ENCODE peak calls at places on chromosome 4, in five cellular contexts. R is lung microvascular endothelial cell; L is activated CD4-positive, alpha-beta T cell treated with anti-CD3 and anti-CD28 coated beads for 48 hours; G is GM12865; M is nephron progenitor cell. K is an unnamed sample.

GRCh38 chr4:56902703-56903102 is 5.0 kb upstream of the REST start:
- DNase-seq in R (no peak), L (no peak), G (no peak), M (no peak), K (no peak)

GRCh38 chr4:147017081-147017480 is 71.4 kb upstream of the TTC29 start:
- DNase-seq in R (no peak), L (no peak), G (no peak), M (no peak), K (no peak)

GRCh38 chr4:3475713-3476260 is 12.7 kb downstream of the DOK7 start:
- DNase-seq in R (no peak), L (no peak), G (no peak), M (no peak), K (no peak)

GRCh38 chr4:154928640-154929257 is 147.7 kb downstream of the RBM46 start:
- DNase-seq in R (peak), L (no peak), G (no peak), M (no peak), K (no peak)

GRCh38 chr4:141469392-141469791 is 167.0 kb upstream of the IL15 start:
- DNase-seq in R (no peak), L (no peak), G (no peak), M (no peak), K (no peak)

GRCh38 chr4:77045490-77045889 is 30.3 kb downstream of the CCNI start:
- DNase-seq in R (no peak), L (no peak), G (no peak), M (no peak), K (no peak)

GRCh38 chr4:134328741-134329140 is 127.2 kb upstream of the PABPC4L start:
- DNase-seq in R (no peak), L (no peak), G (peak), M (no peak), K (no peak)

GRCh38 chr4:159009521-159009920 is 93.4 kb upstream of the RAPGEF2 start:
- DNase-seq in R (no peak), L (no peak), G (no peak), M (no peak), K (no peak)

GRCh38 chr4:74056114-74056857 is 17.8 kb upstream of the CXCL3 start:
- DNase-seq in R (no peak), L (no peak), G (no peak), M (no peak), K (no peak)

GRCh38 chr4:109560687-109561452 is 824 bp downstream of the MCUB start:
- DNase-seq in R (peak), L (peak), G (peak), M (peak), K (peak)

GRCh38 chr4:110902500-110902899 is 279.6 kb upstream of the PITX2 start:
- DNase-seq in R (no peak), L (no peak), G (no peak), M (no peak), K (no peak)

GRCh38 chr4:11503166-11503565 is 74.5 kb upstream of the HS3ST1 start:
- DNase-seq in R (peak), L (no peak), G (no peak), M (no peak), K (no peak)

GRCh38 chr4:102564399-102564921 is 63.3 kb downstream of the NFKB1 start:
- DNase-seq in R (no peak), L (peak), G (peak), M (no peak), K (no peak)

GRCh38 chr4:153259679-153260078 is 55.4 kb downstream of the TRIM2 start:
- DNase-seq in R (no peak), L (no peak), G (no peak), M (no peak), K (no peak)

K was measured in central memory CD4-positive, alpha-beta T cell.